ENCODE peak calls at places on chromosomes 2 and 18, in five cellular contexts. One of them, this sample, is unnamed.

GRCh38 chr2:47002480-47003381 is 87.1 kb upstream of the MCFD2 start:
- DNase-seq in AG08396: peak; percentile 51
- DNase-seq in anterior cingulate cortex: peak; percentile 84
- DNase-seq in AG09309: no peak
- DNase-seq in astrocyte: no peak
- DNase-seq in this sample: peak; percentile 5

GRCh38 chr2:6694555-6694954 is 171.2 kb downstream of the CMPK2 start:
- DNase-seq in AG08396: no peak
- DNase-seq in anterior cingulate cortex: no peak
- DNase-seq in AG09309: no peak
- DNase-seq in astrocyte: peak; percentile 73
- DNase-seq in this sample: no peak

GRCh38 chr2:74530239-74531161 is 767 bp downstream of the HTRA2 start:
- DNase-seq in AG08396: peak; percentile 63
- DNase-seq in anterior cingulate cortex: no peak
- DNase-seq in AG09309: no peak
- DNase-seq in astrocyte: peak; percentile 30
- DNase-seq in this sample: no peak

GRCh38 chr2:222743263-222743865 is 71.9 kb downstream of the MOGAT1 start:
- DNase-seq in AG08396: no peak
- DNase-seq in anterior cingulate cortex: no peak
- DNase-seq in AG09309: no peak
- DNase-seq in astrocyte: no peak
- DNase-seq in this sample: no peak

GRCh38 chr2:120901213-120901612 is 165.5 kb downstream of the GLI2 start:
- DNase-seq in AG08396: no peak
- DNase-seq in anterior cingulate cortex: no peak
- DNase-seq in AG09309: no peak
- DNase-seq in astrocyte: no peak
- DNase-seq in this sample: no peak

GRCh38 chr18:10032331-10032979 is 118.6 kb downstream of the VAPA start:
- DNase-seq in AG08396: no peak
- DNase-seq in anterior cingulate cortex: peak; percentile 24
- DNase-seq in AG09309: no peak
- DNase-seq in astrocyte: no peak
- DNase-seq in this sample: no peak

GRCh38 chr2:24017711-24018110 is 7.8 kb downstream of the MFSD2B start:
- DNase-seq in AG08396: no peak
- DNase-seq in anterior cingulate cortex: no peak
- DNase-seq in AG09309: no peak
- DNase-seq in astrocyte: no peak
- DNase-seq in this sample: no peak

GRCh38 chr2:205066081-205066480 is 520.8 kb downstream of the PARD3B start:
- DNase-seq in AG08396: no peak
- DNase-seq in anterior cingulate cortex: no peak
- DNase-seq in AG09309: no peak
- DNase-seq in astrocyte: peak; percentile 23
- DNase-seq in this sample: no peak

GRCh38 chr2:44529448-44529847 is 167.7 kb downstream of the CAMKMT start:
- DNase-seq in AG08396: no peak
- DNase-seq in anterior cingulate cortex: no peak
- DNase-seq in AG09309: no peak
- DNase-seq in astrocyte: no peak
- DNase-seq in this sample: no peak

GRCh38 chr18:13545955-13546354 is 180.4 kb downstream of the FAM210A start:
- DNase-seq in AG08396: no peak
- DNase-seq in anterior cingulate cortex: no peak
- DNase-seq in AG09309: no peak
- DNase-seq in astrocyte: no peak
- DNase-seq in this sample: no peak

GRCh38 chr18:61861372-61861771 is 31.4 kb downstream of the RNF152 start:
- DNase-seq in AG08396: no peak
- DNase-seq in anterior cingulate cortex: no peak
- DNase-seq in AG09309: no peak
- DNase-seq in astrocyte: no peak
- DNase-seq in this sample: no peak

GRCh38 chr2:43462866-43463641 is 132.8 kb downstream of the THADA start:
- DNase-seq in AG08396: no peak
- DNase-seq in anterior cingulate cortex: no peak
- DNase-seq in AG09309: no peak
- DNase-seq in astrocyte: no peak
- DNase-seq in this sample: peak; percentile 55

GRCh38 chr2:170276926-170277571 is 99.1 kb downstream of the MYO3B start:
- DNase-seq in AG08396: no peak
- DNase-seq in anterior cingulate cortex: no peak
- DNase-seq in AG09309: no peak
- DNase-seq in astrocyte: no peak
- DNase-seq in this sample: peak; percentile 43

GRCh38 chr2:70529663-70530062 is 24.0 kb downstream of the TGFA start:
- DNase-seq in AG08396: no peak
- DNase-seq in anterior cingulate cortex: no peak
- DNase-seq in AG09309: no peak
- DNase-seq in astrocyte: no peak
- DNase-seq in this sample: no peak

GRCh38 chr2:43464546-43464945 is 131.3 kb downstream of the THADA start:
- DNase-seq in AG08396: peak; percentile 35
- DNase-seq in anterior cingulate cortex: no peak
- DNase-seq in AG09309: no peak
- DNase-seq in astrocyte: no peak
- DNase-seq in this sample: no peak